ENCODE peak calls at places on chromosomes 16 and 17, in four cellular contexts. C, A, Y and Q are unnamed samples.
A peak's percentile ranks its signal among the peaks of the same experiment; 100 is the strongest.

GRCh38 chr17:82101301-82101715 is 3.3 kb upstream of the FASN start:
- DNase-seq in C (no peak), A (no peak), Y (no peak), Q (no peak)

GRCh38 chr17:67276075-67276474 is 31.1 kb upstream of the HELZ start:
- DNase-seq in C (peak; percentile 31), A (no peak), Y (no peak), Q (no peak)

GRCh38 chr16:49466881-49467280 is 93.3 kb downstream of the C16orf78 start:
- DNase-seq in C (no peak), A (no peak), Y (no peak), Q (no peak)

GRCh38 chr17:10668771-10669170 is 11.7 kb upstream of the MYH3 start:
- DNase-seq in C (no peak), A (no peak), Y (no peak), Q (no peak)

GRCh38 chr17:63929860-63930766 is 2.0 kb downstream of the CD79B start:
- DNase-seq in C (no peak), A (no peak), Y (no peak), Q (no peak)

GRCh38 chr16:1906846-1907165 is 11.4 kb downstream of the HS3ST6 start:
- DNase-seq in C (no peak), A (no peak), Y (no peak), Q (no peak)

GRCh38 chr17:4968916-4969550 is 1.4 kb upstream of the SPAG7 start:
- DNase-seq in C (no peak), A (no peak), Y (peak; percentile 74), Q (no peak)

GRCh38 chr17:39800540-39800939 is 62.8 kb downstream of the GRB7 start:
- DNase-seq in C (no peak), A (no peak), Y (peak; percentile 22), Q (no peak)

GRCh38 chr17:4710693-4711634 is 532 bp downstream of the ARRB2 start:
- DNase-seq in C (no peak), A (no peak), Y (no peak), Q (peak; percentile 53)

GRCh38 chr16:715448-716249 is 731 bp downstream of the METRN start:
- DNase-seq in C (peak; percentile 47), A (no peak), Y (no peak), Q (no peak)

GRCh38 chr17:34357398-34357797 is 1.1 kb downstream of the CCL13 start:
- DNase-seq in C (no peak), A (no peak), Y (no peak), Q (no peak)

GRCh38 chr17:1907818-1908698 is 78.3 kb downstream of the RPA1 start:
- DNase-seq in C (no peak), A (no peak), Y (no peak), Q (no peak)